ENCODE peak calls at places on chromosomes 2 and 18, in seven cellular contexts. O is bronchial epithelial cell, J is HepG2, T is body of pancreas, G is vagina, V is sigmoid colon, Y is endothelial cell of umbilical vein. F is an unnamed sample. For H3K27me3, the result is how much of the 10 kb centered on the place peaks cover.

GRCh38 chr2:43890855-43891254 is 52.1 kb downstream of the ABCG8 start:
- DNase-seq in Y (no peak), J (no peak), T (no peak), O (peak), G (no peak), V (no peak), F (no peak)

GRCh38 chr18:59459352-59460059 is 100.4 kb upstream of the LMAN1 start:
- DNase-seq in Y (peak), V (no peak), G (no peak), T (no peak), J (peak), O (peak), F (no peak)

GRCh38 chr2:196242131-196242620 is 70.8 kb upstream of the STK17B start:
- DNase-seq in T (no peak), O (peak), Y (no peak), J (no peak), G (no peak), V (no peak), F (no peak)

GRCh38 chr2:233384017-233384416 is 29.7 kb downstream of the DGKD start:
- DNase-seq in Y (no peak), V (no peak), G (no peak), O (no peak), J (no peak), T (no peak), F (no peak)

GRCh38 chr2:207473203-207473865 is 56.4 kb upstream of the CREB1 start:
- DNase-seq in J (peak), O (peak), G (no peak), Y (peak), T (peak), V (no peak), F (peak)

GRCh38 chr2:28004086-28004485 is 113.6 kb downstream of the BABAM2 start:
- DNase-seq in J (no peak), V (no peak), Y (no peak), T (no peak), O (peak), G (no peak), F (no peak)

GRCh38 chr2:150431975-150432374 is 55.5 kb downstream of the RND3 start:
- DNase-seq in J (no peak), T (no peak), V (no peak), G (no peak), O (no peak), Y (no peak), F (no peak)

GRCh38 chr2:203893386-203893785 is 25.8 kb downstream of the CTLA4 start:
- DNase-seq in G (no peak), Y (no peak), J (no peak), V (peak), T (no peak), O (no peak), F (no peak)

GRCh38 chr2:43424262-43425207 is 171.3 kb downstream of the THADA start:
- DNase-seq in Y (no peak), V (no peak), O (no peak), T (no peak), J (peak), G (no peak), F (no peak)

GRCh38 chr2:168997794-168998193 is 33.3 kb downstream of the ABCB11 start:
- DNase-seq in J (no peak), V (no peak), G (no peak), Y (no peak), T (no peak), O (no peak), F (no peak)

GRCh38 chr2:118177932-118178331 is 89.7 kb downstream of the INSIG2 start:
- DNase-seq in T (no peak), Y (no peak), J (no peak), G (no peak), V (no peak), O (no peak), F (no peak)

GRCh38 chr2:8527031-8527430 is 154.8 kb upstream of the ID2 start:
- DNase-seq in G (no peak), Y (no peak), O (no peak), J (no peak), T (no peak), V (no peak), F (no peak)

GRCh38 chr2:125582521-125582920 is 1073.4 kb upstream of the GYPC start:
- DNase-seq in Y (no peak), O (peak), T (no peak), G (no peak), V (no peak), J (no peak), F (no peak)

GRCh38 chr2:85939136-85939535 is 50.3 kb upstream of the ST3GAL5 start:
- DNase-seq in Y (no peak), O (no peak), G (no peak), J (no peak), T (no peak), V (no peak), F (no peak)

GRCh38 chr2:198214108-198214736 is 409.8 kb downstream of the PLCL1 start:
- DNase-seq in G (no peak), J (no peak), O (no peak), V (no peak), T (no peak), Y (no peak), F (no peak)

DNA sequence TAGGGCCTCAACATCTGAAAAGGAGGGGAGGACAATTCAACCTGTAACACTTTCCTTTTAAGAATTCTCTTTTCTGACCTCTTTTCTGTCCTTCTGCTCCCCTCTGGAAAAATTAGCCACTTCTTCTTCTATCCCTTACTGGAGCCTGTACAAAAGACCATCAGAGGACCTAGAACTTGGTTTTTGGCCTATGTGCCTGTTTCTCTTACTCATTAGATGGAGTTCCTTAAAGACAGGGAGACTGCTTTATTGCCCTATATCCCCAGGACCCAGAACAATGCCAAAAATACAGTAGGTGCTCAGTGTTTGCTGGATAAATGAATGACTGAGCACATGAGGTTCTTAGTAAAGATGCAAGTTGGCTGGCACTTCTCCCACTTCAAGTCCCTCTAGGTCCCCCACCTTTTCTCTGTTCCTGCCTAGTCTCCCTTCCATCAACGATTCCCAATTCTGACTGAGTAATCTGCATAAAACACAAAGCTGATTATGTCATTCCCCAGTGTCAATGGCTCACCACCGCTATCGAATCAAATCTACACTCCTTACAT is 114.2 kb downstream of the DDX1 start:
- DNase-seq in V (no peak), T (no peak), G (no peak), J (no peak), Y (no peak), O (no peak), F (no peak)
- H3K27me3 ChIP-seq in V (under half), T (under half), G (under half), J (under half), Y (under half), O (under half), F (under half)

GRCh38 chr18:47779381-47779780 is 151.1 kb downstream of the SMAD2 start:
- DNase-seq in Y (no peak), T (no peak), V (no peak), G (no peak), O (peak), J (no peak), F (no peak)

GRCh38 chr18:47777626-47778025 is 152.8 kb downstream of the SMAD2 start:
- DNase-seq in J (no peak), G (no peak), Y (no peak), T (no peak), V (no peak), O (no peak), F (no peak)

GRCh38 chr18:47775961-47776360 is 154.5 kb downstream of the SMAD2 start:
- DNase-seq in V (no peak), J (peak), T (no peak), Y (peak), O (peak), G (no peak), F (no peak)

DNA sequence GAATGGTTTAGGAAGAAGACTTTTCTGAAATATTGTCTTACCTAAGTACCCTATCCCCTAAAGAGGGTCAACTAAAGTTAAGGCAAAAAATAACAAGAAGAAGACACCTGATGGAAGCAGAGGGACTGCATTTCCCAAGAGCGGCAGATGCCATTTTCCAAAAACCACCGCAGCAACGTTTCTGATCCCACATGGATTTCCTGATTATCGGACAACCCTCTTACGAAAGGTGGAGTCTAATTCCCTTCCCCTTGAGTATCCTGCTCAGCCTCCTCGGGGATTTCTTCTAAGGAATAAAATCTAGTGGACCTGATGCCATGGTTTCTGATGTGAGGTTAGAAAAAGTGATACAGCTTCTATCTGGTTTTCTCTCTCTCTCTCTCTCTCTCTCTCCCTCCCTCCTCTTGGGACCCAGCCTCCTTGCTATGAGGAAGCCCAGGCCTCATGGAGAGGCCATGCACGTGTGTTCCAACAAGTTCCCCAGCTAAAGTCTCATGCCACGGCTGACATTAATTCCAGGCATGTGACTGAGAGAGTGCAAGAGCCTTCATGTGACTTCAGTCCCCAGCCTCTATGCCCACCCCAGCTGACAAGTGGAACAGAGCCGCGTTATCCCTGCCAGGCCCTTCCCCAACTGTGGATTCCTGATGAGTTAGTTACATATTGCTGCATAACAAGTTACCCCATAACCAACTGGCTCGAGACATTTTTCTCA is 150.3 kb downstream of the SMAD2 start:
- DNase-seq in Y (no peak), V (no peak), J (no peak), O (no peak), G (no peak), T (no peak), F (no peak)
- H3K4me3 ChIP-seq in Y (no peak), V (no peak), J (no peak), O (no peak), G (no peak), T (no peak), F (no peak)

DNA sequence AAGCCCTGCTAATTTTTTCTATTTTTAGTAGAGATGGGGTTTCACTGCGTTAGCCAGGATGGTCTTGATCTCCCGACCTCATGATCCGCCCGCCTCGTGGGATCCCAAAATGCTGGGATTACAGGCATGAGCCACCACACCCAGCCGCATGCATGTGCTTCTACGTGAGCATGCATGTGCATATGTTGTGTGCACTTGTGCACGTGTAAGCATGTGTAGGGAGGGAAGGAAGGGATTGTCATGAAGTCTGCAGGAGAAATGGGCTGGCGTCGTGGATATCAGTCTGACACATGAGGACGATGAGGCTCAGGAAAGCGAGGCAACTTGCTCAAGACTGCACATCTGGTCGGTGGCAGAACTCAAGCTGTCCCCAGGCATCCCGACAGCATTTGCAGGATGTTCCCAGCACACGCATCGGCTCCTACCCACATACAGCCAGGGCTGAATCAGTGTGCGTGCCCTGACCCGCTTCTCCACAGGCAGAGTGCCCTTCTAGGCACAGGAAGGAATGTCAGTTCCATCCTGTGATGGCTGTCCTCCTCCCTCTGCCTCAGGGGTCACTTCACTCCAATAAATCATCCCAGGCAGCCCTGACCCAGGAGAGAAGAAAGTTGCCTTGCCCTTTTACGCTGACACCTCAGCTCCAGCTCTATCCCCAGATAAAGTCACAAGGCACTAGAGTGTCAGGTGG is 49.9 kb upstream of the SLC14A2 start:
- DNase-seq in V (no peak), G (no peak), J (no peak), T (no peak), O (peak), Y (no peak), F (no peak)
- TF ChIP-seq CTCF in V (no peak), G (no peak), J (no peak), T (no peak), O (no peak), Y (no peak), F (no peak)

DNA sequence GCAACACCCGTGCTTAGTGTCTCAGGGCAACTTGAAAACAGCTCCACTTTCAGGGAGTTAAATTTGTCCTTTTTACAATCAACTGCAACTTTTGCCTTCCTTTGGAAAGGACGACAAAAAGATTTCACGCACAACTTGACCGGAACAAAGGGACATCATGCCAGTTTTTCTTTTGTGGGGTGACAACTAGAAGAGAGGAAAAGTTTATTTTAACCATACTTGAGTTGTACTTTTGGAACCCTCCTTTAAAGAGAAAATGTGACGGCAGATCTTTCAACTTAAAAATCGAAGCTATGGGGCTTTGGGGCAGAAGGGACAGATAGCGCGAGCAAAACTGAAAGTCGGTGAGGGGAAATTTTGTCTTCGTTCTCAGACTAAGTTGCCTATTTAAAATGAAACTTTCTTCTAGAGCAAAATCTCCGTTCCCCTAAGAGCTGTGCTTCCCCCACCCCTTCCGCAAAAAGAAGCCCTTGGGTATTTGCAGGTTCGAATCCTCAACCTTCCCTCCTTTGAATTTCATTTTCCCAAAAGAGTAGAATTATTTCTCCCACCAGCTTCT is 5.5 kb upstream of the ONECUT2 start:
- DNase-seq in V (no peak), T (no peak), O (no peak), Y (no peak), G (no peak), J (no peak), F (no peak)
- H3K27me3 ChIP-seq in V (half or more), T (half or more), O (half or more), Y (half or more), G (under half), J (under half), F (under half)

DNA sequence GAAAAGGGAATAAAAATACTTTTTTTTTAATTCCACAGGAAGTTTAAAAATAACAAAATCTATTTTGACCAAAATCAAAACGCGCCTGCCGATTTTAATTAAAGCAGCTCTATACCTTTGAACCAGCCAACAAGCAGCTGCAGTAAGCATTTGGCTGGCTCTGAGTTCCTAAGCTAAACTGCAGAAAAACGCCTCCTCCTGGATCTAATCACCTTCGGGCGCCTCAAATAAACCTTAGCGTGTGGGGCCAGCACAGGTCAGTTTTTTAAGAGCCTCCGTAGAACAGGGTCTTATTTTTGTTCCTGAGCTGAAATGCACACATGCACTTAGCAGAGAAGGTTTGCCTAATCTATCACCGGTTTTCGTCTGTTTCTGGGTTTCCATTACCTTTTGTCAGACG is 64.8 kb upstream of the HNRNPA3 start:
- DNase-seq in G (no peak), V (no peak), T (no peak), Y (no peak), J (no peak), O (no peak), F (no peak)
- H3K4me3 ChIP-seq in G (no peak), V (no peak), T (no peak), Y (no peak), J (no peak), O (no peak), F (no peak)

GRCh38 chr2:138447889-138448570 is 53.5 kb upstream of the SPOPL start:
- DNase-seq in O (no peak), G (no peak), T (no peak), J (no peak), Y (peak), V (no peak), F (no peak)
- TF ChIP-seq CTCF in O (no peak), G (no peak), T (no peak), J (no peak), Y (no peak), V (no peak), F (no peak)

DNA sequence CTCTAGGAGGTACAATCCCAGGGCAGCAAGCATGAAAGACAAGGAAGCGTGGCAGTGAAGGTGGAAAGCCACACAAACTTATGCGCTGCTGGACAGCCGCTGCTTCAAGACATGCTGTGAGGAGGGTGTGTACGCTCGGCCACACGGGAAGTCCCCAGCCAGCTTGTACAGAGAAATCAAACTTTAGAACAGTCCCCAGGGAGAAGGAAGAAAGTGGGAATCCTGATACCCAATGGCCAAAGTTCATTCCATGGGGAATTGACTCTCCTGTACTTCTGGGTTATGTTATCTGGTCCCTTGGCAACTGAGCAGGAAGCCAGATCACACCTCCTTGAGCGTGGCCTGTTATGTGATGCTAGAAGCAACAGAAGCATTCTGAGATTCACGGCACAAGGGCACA is 86.1 kb upstream of the BOD1L2 start:
- DNase-seq in J (no peak), Y (no peak), G (no peak), O (no peak), V (no peak), T (no peak), F (no peak)
- H3K27me3 ChIP-seq in J (under half), Y (under half), G (under half), O (under half), V (under half), T (under half), F (under half)

DNA sequence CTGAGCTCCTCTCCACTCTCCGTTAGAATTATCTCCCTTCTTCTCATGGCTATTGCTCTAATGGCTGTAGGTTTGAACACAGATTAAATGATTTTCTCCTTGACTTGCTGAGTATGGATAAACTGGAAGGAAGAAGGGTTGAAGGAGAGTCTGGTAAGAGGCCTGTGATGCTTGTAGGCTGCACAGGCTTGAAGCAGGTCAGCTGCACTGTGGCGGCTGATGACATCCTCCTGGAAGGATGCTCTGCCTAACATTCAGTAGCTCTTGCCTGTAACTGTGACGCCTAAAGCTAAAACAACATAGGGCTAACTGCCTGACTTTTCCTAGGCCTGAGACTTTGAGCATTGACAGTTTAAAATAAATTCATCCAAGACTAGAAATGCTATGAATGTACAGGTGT is 166.3 kb downstream of the MREG start:
- DNase-seq in T (no peak), V (no peak), O (no peak), J (no peak), G (no peak), Y (peak), F (no peak)
- H3K4me3 ChIP-seq in T (no peak), V (no peak), O (no peak), J (no peak), G (no peak), Y (peak), F (no peak)